ENCODE peak calls at places on chromosomes 1 and 21, in four cellular contexts. V, Z, X and G are unnamed samples.

GRCh38 chr1:230909974-230910754 is 41.8 kb upstream of the C1orf198 start:
- DNase-seq in V (no peak), Z (no peak), X (no peak), G (no peak)

GRCh38 chr1:223298706-223299105 is 65.3 kb downstream of the SUSD4 start:
- DNase-seq in V (no peak), Z (no peak), X (no peak), G (no peak)

GRCh38 chr1:17207966-17208418 is 3.1 kb downstream of the PADI1 start:
- DNase-seq in V (peak; percentile 31), Z (peak; percentile 17), X (no peak), G (peak; percentile 6)

GRCh38 chr1:112319371-112320034 is 76.5 kb upstream of the CTTNBP2NL start:
- DNase-seq in V (no peak), Z (no peak), X (no peak), G (no peak)

GRCh38 chr1:220426989-220427388 is 100.9 kb upstream of the MARK1 start:
- DNase-seq in V (no peak), Z (no peak), X (no peak), G (no peak)

GRCh38 chr1:26538480-26539412 is 9.2 kb downstream of the RPS6KA1 start:
- DNase-seq in V (peak; percentile 60), Z (no peak), X (peak; percentile 54), G (no peak)

GRCh38 chr1:167373398-167373797 is 144.9 kb downstream of the CD247 start:
- DNase-seq in V (no peak), Z (no peak), X (no peak), G (no peak)

GRCh38 chr1:1419812-1420653 is 1.0 kb downstream of the ANKRD65 start:
- DNase-seq in V (no peak), Z (no peak), X (no peak), G (no peak)

GRCh38 chr1:210072129-210072528 is 134.1 kb downstream of the SYT14 start:
- DNase-seq in V (no peak), Z (no peak), X (no peak), G (no peak)

GRCh38 chr21:45209685-45210284 is 77.9 kb downstream of the POFUT2 start:
- DNase-seq in V (no peak), Z (no peak), X (no peak), G (no peak)

GRCh38 chr1:233289676-233290075 is 5.8 kb downstream of the PCNX2 start:
- DNase-seq in V (no peak), Z (no peak), X (peak; percentile 20), G (peak; percentile 86)